ENCODE peak calls at places on chromosomes 6 and 20, in eight cellular contexts. T is NT2/D1, Q is Karpas-422, N is epithelial cell of esophagus, M is brain microvascular endothelial cell, Z is A549, B is retinal pigment epithelial cell, W is WERI-Rb-1. Y is an unnamed sample.
A peak's percentile ranks its signal among the peaks of the same experiment; 100 is the strongest.

GRCh38 chr6:90003941-90004340 is 109.7 kb downstream of the GJA10 start:
- DNase-seq in W (no peak), B (no peak), Q (no peak), M (no peak), T (no peak), N (no peak), Z (no peak), Y (no peak)

GRCh38 chr6:15137086-15137485 is 108.8 kb upstream of the JARID2 start:
- DNase-seq in N (peak; percentile 66), B (no peak), W (no peak), Q (no peak), Z (no peak), T (no peak), M (no peak), Y (no peak)

GRCh38 chr6:138601128-138601527 is 101.8 kb upstream of the NHSL1 start:
- DNase-seq in T (no peak), W (no peak), Z (no peak), B (no peak), Q (no peak), N (peak; percentile 19), M (no peak), Y (no peak)

GRCh38 chr6:135680964-135681913 is 170.3 kb upstream of the PDE7B start:
- DNase-seq in N (peak; percentile 15), Q (no peak), B (no peak), T (no peak), W (no peak), M (no peak), Z (peak; percentile 14), Y (no peak)

GRCh38 chr20:61534346-61534745 is 282.3 kb downstream of the CDH4 start:
- DNase-seq in Q (no peak), M (no peak), W (no peak), T (no peak), Z (no peak), B (no peak), N (no peak), Y (no peak)

GRCh38 chr20:25099580-25099979 is 17.6 kb upstream of the VSX1 start:
- DNase-seq in M (no peak), T (no peak), W (no peak), N (no peak), B (no peak), Q (no peak), Z (no peak), Y (no peak)

GRCh38 chr6:16276991-16277981 is 38.9 kb downstream of the GMPR start:
- DNase-seq in Q (peak; percentile 82), W (peak; percentile 97), B (peak; percentile 94), Z (peak; percentile 80), M (peak; percentile 91), N (peak; percentile 88), T (peak; percentile 47), Y (no peak)

GRCh38 chr6:166411721-166412151 is 29.0 kb upstream of the MPC1 start:
- DNase-seq in B (no peak), Z (no peak), N (no peak), Q (no peak), W (no peak), T (no peak), M (no peak), Y (no peak)

DNA sequence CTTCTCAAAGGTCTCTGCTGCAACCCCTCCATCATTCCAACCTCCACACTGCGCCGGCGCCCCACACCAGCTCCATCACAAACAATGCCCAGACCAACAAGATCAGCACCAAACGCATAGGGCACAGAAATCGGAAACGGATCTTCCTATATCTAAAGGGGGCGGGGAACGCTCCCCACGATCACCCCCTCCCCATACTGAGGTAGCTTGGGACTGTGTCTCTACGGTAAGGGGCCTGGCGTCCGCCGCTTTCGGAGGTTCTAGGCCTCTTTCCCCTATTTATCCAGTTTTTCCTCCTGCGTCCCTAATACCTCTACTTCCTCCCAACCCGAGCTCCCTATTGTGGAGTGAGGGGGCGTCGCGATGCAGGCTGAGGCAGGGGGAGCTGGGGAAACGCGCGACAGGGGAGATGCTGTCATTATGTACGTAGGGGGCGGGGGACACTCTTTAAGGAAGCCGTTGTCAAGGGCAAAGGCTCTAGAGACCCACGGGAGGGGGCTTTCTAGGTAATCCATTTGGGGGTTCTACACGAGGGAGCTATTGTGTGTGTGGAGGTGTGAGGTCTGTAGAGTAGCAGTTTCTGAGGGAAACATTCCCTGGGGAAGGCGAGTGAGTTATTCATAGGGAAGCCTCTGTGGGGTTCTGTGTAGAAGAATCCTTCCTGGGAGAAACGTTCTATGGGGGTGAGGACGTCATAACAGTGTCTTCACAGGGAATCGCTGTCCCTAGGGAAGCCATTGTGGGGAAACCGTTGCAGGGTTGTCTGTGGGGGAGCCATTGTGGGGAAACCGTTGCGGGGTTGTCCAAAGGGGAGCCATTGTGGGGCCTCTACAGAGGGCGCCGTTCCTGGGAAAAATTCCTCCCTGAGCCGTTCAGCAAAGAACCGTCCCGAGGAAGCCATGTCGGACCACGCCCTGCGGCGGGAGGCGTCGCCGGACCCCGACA is 716 bp downstream of the DNAAF9 start:
- DNase-seq in M (peak; percentile 37), N (peak; percentile 50), B (no peak), T (no peak), W (peak; percentile 20), Q (no peak), Z (no peak), Y (no peak)
- H3K4me3 ChIP-seq in M (peak overlapping the region; percentile 84), N (peak overlapping the region; percentile 77), B (peak overlapping the region; percentile 84), T (peak overlapping the region; percentile 71), W (peak overlapping the region; percentile 96), Q (no peak overlapping the region), Z (peak overlapping the region; percentile 83), Y (peak overlapping the region; percentile 75)

GRCh38 chr6:41161851-41162552 is 914 bp downstream of the TREM2 start:
- DNase-seq in W (no peak), T (no peak), Q (no peak), N (no peak), B (no peak), M (no peak), Z (no peak), Y (no peak)

GRCh38 chr6:41161380-41161779 is 1.5 kb downstream of the TREM2 start:
- DNase-seq in N (peak; percentile 67), Z (no peak), B (no peak), M (no peak), Q (no peak), T (no peak), W (no peak), Y (no peak)

GRCh38 chr6:41163419-41163717 is 452 bp upstream of the TREM2 start:
- DNase-seq in Z (no peak), B (no peak), N (no peak), M (no peak), W (no peak), Q (no peak), T (no peak), Y (no peak)

GRCh38 chr6:41164551-41164950 is 1.6 kb upstream of the TREM2 start:
- DNase-seq in N (no peak), M (no peak), Q (no peak), T (no peak), W (no peak), B (no peak), Z (no peak), Y (no peak)

GRCh38 chr6:41162687-41163418 is at the start of gene TREM2:
- DNase-seq in N (peak; percentile 60), Z (no peak), Q (no peak), W (peak; percentile 63), M (no peak), T (no peak), B (no peak), Y (no peak)
- H3K4me3 ChIP-seq in N (no peak within 1 kb of the TSS), Z (no peak within 1 kb of the TSS), Q (no peak within 1 kb of the TSS), W (no peak within 1 kb of the TSS), M (no peak within 1 kb of the TSS), T (no peak within 1 kb of the TSS), B (no peak within 1 kb of the TSS), Y (no peak within 1 kb of the TSS)

GRCh38 chr6:53331678-53332077 is 17.1 kb downstream of the ELOVL5 start:
- DNase-seq in M (no peak), B (no peak), N (no peak), W (no peak), Q (no peak), T (no peak), Z (no peak), Y (no peak)

GRCh38 chr6:53336070-53336469 is 12.7 kb downstream of the ELOVL5 start:
- DNase-seq in W (no peak), T (no peak), B (no peak), N (no peak), Q (no peak), Z (no peak), M (no peak), Y (no peak)

GRCh38 chr6:53338304-53338703 is 10.4 kb downstream of the ELOVL5 start:
- DNase-seq in T (no peak), W (no peak), N (no peak), B (no peak), Z (no peak), Q (no peak), M (no peak), Y (no peak)

GRCh38 chr6:53333439-53334408 is 15.0 kb downstream of the ELOVL5 start:
- DNase-seq in W (no peak), N (no peak), Q (no peak), T (no peak), B (no peak), Z (no peak), M (no peak), Y (no peak)

DNA sequence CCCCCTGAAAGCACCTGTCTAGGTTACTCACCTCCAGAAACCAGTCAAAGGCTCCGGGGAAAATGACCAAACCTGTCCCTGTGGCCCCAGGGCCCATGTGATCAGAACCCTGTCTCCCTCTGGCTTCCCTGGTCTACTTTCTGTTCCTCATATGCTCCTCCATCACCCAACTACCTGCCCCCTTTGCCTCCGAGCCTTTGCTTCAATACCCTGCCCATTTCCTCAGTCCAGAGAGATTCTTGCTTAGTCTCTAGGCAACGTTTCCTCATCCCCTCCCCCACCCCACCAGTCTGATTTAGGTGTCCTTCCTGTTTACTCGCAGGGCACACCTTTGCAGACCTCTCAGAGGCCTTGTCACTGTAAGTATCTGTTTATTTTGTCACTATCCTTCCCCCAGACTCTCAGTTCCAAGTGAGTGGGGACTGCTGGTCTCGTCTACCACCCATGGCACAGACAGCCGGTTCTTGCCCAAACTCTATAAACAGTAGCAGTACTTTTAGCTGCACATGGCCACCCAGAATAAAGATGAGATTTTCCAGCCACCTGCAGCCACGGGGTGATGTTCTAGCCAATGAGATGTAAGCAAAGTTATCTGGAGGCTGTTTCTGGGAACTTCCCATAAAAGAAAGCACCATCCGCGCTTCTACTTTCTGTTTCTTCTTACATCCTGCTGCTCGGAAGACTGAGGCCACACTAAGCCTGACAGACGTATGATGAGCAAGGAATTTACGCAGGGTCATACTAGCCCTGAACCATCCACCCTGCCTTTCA is 13.3 kb downstream of the ELOVL5 start:
- DNase-seq in T (no peak), N (peak; percentile 26), M (no peak), W (no peak), Q (peak; percentile 68), Z (no peak), B (no peak), Y (no peak)
- H3K4me3 ChIP-seq in T (no peak overlapping the region), N (no peak overlapping the region), M (no peak overlapping the region), W (no peak overlapping the region), Q (no peak overlapping the region), Z (no peak overlapping the region), B (no peak overlapping the region), Y (no peak overlapping the region)

GRCh38 chr20:2210646-2211556 is 84.9 kb upstream of the TGM3 start:
- DNase-seq in B (no peak), Q (peak; percentile 69), T (no peak), N (peak; percentile 91), W (no peak), Z (peak; percentile 37), M (peak; percentile 53), Y (peak; percentile 14)

GRCh38 chr20:2204021-2204420 is 91.8 kb upstream of the TGM3 start:
- DNase-seq in Z (no peak), N (no peak), M (no peak), T (no peak), Q (no peak), B (no peak), W (no peak), Y (no peak)

GRCh38 chr20:2206957-2207769 is 88.6 kb upstream of the TGM3 start:
- DNase-seq in M (peak; percentile 25), W (peak; percentile 89), B (no peak), Q (peak; percentile 84), Z (peak; percentile 73), N (peak; percentile 65), T (peak; percentile 66), Y (peak; percentile 6)

GRCh38 chr20:2208897-2209296 is 86.9 kb upstream of the TGM3 start:
- DNase-seq in M (no peak), W (no peak), Z (no peak), T (no peak), B (no peak), N (no peak), Q (no peak), Y (no peak)

GRCh38 chr20:2207770-2208097 is 88.1 kb upstream of the TGM3 start:
- DNase-seq in B (peak; percentile 22), Q (no peak), N (no peak), T (no peak), W (no peak), Z (no peak), M (no peak), Y (no peak)
- H3K4me3 ChIP-seq in B (peak overlapping the region; percentile 59), Q (no peak overlapping the region), N (peak overlapping the region; percentile 49), T (peak overlapping the region; percentile 75), W (peak overlapping the region; percentile 42), Z (peak overlapping the region; percentile 57), M (peak overlapping the region; percentile 24), Y (peak overlapping the region; percentile 56)

Y was measured in LNCaP clone FGC.